ENCODE peak calls at places on chromosomes 6 and 20, in eight cellular contexts. One of them, this sample, is unnamed.

GRCh38 chr20:62039738-62040137 is 25.9 kb downstream of the TAF4 start:
- DNase-seq in cardiac fibroblast: no peak
- DNase-seq in C1 segment of cervical spinal cord: no peak
- DNase-seq in activated CD4-positive, alpha-beta T cell treated with anti-CD3 and anti-CD28 coated beads for 4 hours: no peak
- DNase-seq in cardiac muscle cell: no peak
- DNase-seq in globus pallidus: no peak
- DNase-seq in T-helper 1 cell: no peak
- DNase-seq in COR-L47: no peak
- DNase-seq in this sample: no peak

GRCh38 chr6:168782211-168782729 is 341.3 kb downstream of the SMOC2 start:
- DNase-seq in cardiac fibroblast: no peak
- DNase-seq in C1 segment of cervical spinal cord: no peak
- DNase-seq in activated CD4-positive, alpha-beta T cell treated with anti-CD3 and anti-CD28 coated beads for 4 hours: no peak
- DNase-seq in cardiac muscle cell: no peak
- DNase-seq in globus pallidus: peak; percentile 8
- DNase-seq in T-helper 1 cell: no peak
- DNase-seq in COR-L47: peak; percentile 19
- DNase-seq in this sample: no peak

GRCh38 chr6:28981391-28981832 is 23.7 kb downstream of the ZNF311 start:
- DNase-seq in cardiac fibroblast: peak; percentile 76
- DNase-seq in C1 segment of cervical spinal cord: peak; percentile 12
- DNase-seq in activated CD4-positive, alpha-beta T cell treated with anti-CD3 and anti-CD28 coated beads for 4 hours: peak; percentile 69
- DNase-seq in cardiac muscle cell: peak; percentile 73
- DNase-seq in globus pallidus: no peak
- DNase-seq in T-helper 1 cell: peak; percentile 69
- DNase-seq in COR-L47: peak; percentile 49
- DNase-seq in this sample: peak; percentile 80

GRCh38 chr6:14092861-14093789 is 24.4 kb upstream of the CD83 start:
- DNase-seq in cardiac fibroblast: no peak
- DNase-seq in C1 segment of cervical spinal cord: peak; percentile 7
- DNase-seq in activated CD4-positive, alpha-beta T cell treated with anti-CD3 and anti-CD28 coated beads for 4 hours: no peak
- DNase-seq in cardiac muscle cell: no peak
- DNase-seq in globus pallidus: peak; percentile 27
- DNase-seq in T-helper 1 cell: no peak
- DNase-seq in COR-L47: no peak
- DNase-seq in this sample: no peak

GRCh38 chr20:57996936-57997629 is 231.4 kb downstream of the ANKRD60 start:
- DNase-seq in cardiac fibroblast: peak; percentile 13
- DNase-seq in C1 segment of cervical spinal cord: no peak
- DNase-seq in activated CD4-positive, alpha-beta T cell treated with anti-CD3 and anti-CD28 coated beads for 4 hours: no peak
- DNase-seq in cardiac muscle cell: peak; percentile 18
- DNase-seq in globus pallidus: no peak
- DNase-seq in T-helper 1 cell: no peak
- DNase-seq in COR-L47: no peak
- DNase-seq in this sample: no peak

GRCh38 chr20:46979603-46980241 is 85.1 kb downstream of the EYA2 start:
- DNase-seq in cardiac fibroblast: no peak
- DNase-seq in C1 segment of cervical spinal cord: no peak
- DNase-seq in activated CD4-positive, alpha-beta T cell treated with anti-CD3 and anti-CD28 coated beads for 4 hours: no peak
- DNase-seq in cardiac muscle cell: no peak
- DNase-seq in globus pallidus: no peak
- DNase-seq in T-helper 1 cell: peak; percentile 55
- DNase-seq in COR-L47: no peak
- DNase-seq in this sample: no peak

GRCh38 chr20:61024390-61024789 is 227.7 kb upstream of the CDH4 start:
- DNase-seq in cardiac fibroblast: no peak
- DNase-seq in C1 segment of cervical spinal cord: no peak
- DNase-seq in activated CD4-positive, alpha-beta T cell treated with anti-CD3 and anti-CD28 coated beads for 4 hours: no peak
- DNase-seq in cardiac muscle cell: no peak
- DNase-seq in globus pallidus: no peak
- DNase-seq in T-helper 1 cell: no peak
- DNase-seq in COR-L47: no peak
- DNase-seq in this sample: no peak

GRCh38 chr6:25014806-25015560 is 79.2 kb upstream of the RIPOR2 start:
- DNase-seq in cardiac fibroblast: peak; percentile 93
- DNase-seq in C1 segment of cervical spinal cord: no peak
- DNase-seq in activated CD4-positive, alpha-beta T cell treated with anti-CD3 and anti-CD28 coated beads for 4 hours: peak; percentile 25
- DNase-seq in cardiac muscle cell: peak; percentile 91
- DNase-seq in globus pallidus: no peak
- DNase-seq in T-helper 1 cell: peak; percentile 60
- DNase-seq in COR-L47: peak; percentile 35
- DNase-seq in this sample: peak; percentile 32

GRCh38 chr6:33414592-33415271 is 3.2 kb downstream of the CUTA start:
- DNase-seq in cardiac fibroblast: peak; percentile 19
- DNase-seq in C1 segment of cervical spinal cord: no peak
- DNase-seq in activated CD4-positive, alpha-beta T cell treated with anti-CD3 and anti-CD28 coated beads for 4 hours: no peak
- DNase-seq in cardiac muscle cell: no peak
- DNase-seq in globus pallidus: no peak
- DNase-seq in T-helper 1 cell: no peak
- DNase-seq in COR-L47: no peak
- DNase-seq in this sample: no peak

GRCh38 chr6:138594749-138595148 is 95.5 kb upstream of the NHSL1 start:
- DNase-seq in cardiac fibroblast: no peak
- DNase-seq in C1 segment of cervical spinal cord: no peak
- DNase-seq in activated CD4-positive, alpha-beta T cell treated with anti-CD3 and anti-CD28 coated beads for 4 hours: no peak
- DNase-seq in cardiac muscle cell: no peak
- DNase-seq in globus pallidus: no peak
- DNase-seq in T-helper 1 cell: no peak
- DNase-seq in COR-L47: no peak
- DNase-seq in this sample: no peak

GRCh38 chr6:90495216-90495817 is 91.6 kb downstream of the MAP3K7 start:
- DNase-seq in cardiac fibroblast: no peak
- DNase-seq in C1 segment of cervical spinal cord: no peak
- DNase-seq in activated CD4-positive, alpha-beta T cell treated with anti-CD3 and anti-CD28 coated beads for 4 hours: no peak
- DNase-seq in cardiac muscle cell: no peak
- DNase-seq in globus pallidus: no peak
- DNase-seq in T-helper 1 cell: no peak
- DNase-seq in COR-L47: no peak
- DNase-seq in this sample: no peak

GRCh38 chr6:19301980-19302379 is 535.2 kb upstream of the ID4 start:
- DNase-seq in cardiac fibroblast: no peak
- DNase-seq in C1 segment of cervical spinal cord: no peak
- DNase-seq in activated CD4-positive, alpha-beta T cell treated with anti-CD3 and anti-CD28 coated beads for 4 hours: no peak
- DNase-seq in cardiac muscle cell: no peak
- DNase-seq in globus pallidus: no peak
- DNase-seq in T-helper 1 cell: no peak
- DNase-seq in COR-L47: no peak
- DNase-seq in this sample: no peak

GRCh38 chr6:116563830-116564229 is 7.5 kb upstream of the RWDD1 start:
- DNase-seq in cardiac fibroblast: no peak
- DNase-seq in C1 segment of cervical spinal cord: no peak
- DNase-seq in activated CD4-positive, alpha-beta T cell treated with anti-CD3 and anti-CD28 coated beads for 4 hours: no peak
- DNase-seq in cardiac muscle cell: no peak
- DNase-seq in globus pallidus: no peak
- DNase-seq in T-helper 1 cell: no peak
- DNase-seq in COR-L47: no peak
- DNase-seq in this sample: no peak

GRCh38 chr6:89369009-89369408 is 16.5 kb upstream of the UBE2J1 start:
- DNase-seq in cardiac fibroblast: peak; percentile 74
- DNase-seq in C1 segment of cervical spinal cord: no peak
- DNase-seq in activated CD4-positive, alpha-beta T cell treated with anti-CD3 and anti-CD28 coated beads for 4 hours: no peak
- DNase-seq in cardiac muscle cell: peak; percentile 65
- DNase-seq in globus pallidus: no peak
- DNase-seq in T-helper 1 cell: no peak
- DNase-seq in COR-L47: no peak
- DNase-seq in this sample: no peak

GRCh38 chr6:138465007-138465645 is 34.2 kb downstream of the NHSL1 start:
- DNase-seq in cardiac fibroblast: peak; percentile 84
- DNase-seq in C1 segment of cervical spinal cord: no peak
- DNase-seq in activated CD4-positive, alpha-beta T cell treated with anti-CD3 and anti-CD28 coated beads for 4 hours: no peak
- DNase-seq in cardiac muscle cell: peak; percentile 90
- DNase-seq in globus pallidus: no peak
- DNase-seq in T-helper 1 cell: peak; percentile 36
- DNase-seq in COR-L47: no peak
- DNase-seq in this sample: no peak